ENCODE peak calls at places on chromosomes 1 and 21, in seven cellular contexts. C is adrenal gland, Q is fibroblast of mammary gland, R is brain microvascular endothelial cell, Z is upper lobe of right lung, B is BJ, X is lung. A is an unnamed sample.

GRCh38 chr1:216807696-216808095 is 84.5 kb upstream of the ESRRG start:
- DNase-seq in C (no peak), Q (no peak), R (no peak), Z (no peak), B (no peak), X (no peak), A (no peak)

GRCh38 chr1:73839922-73840321 is 358.1 kb downstream of the LRRIQ3 start:
- DNase-seq in C (no peak), Q (peak), R (peak), Z (no peak), B (no peak), X (no peak), A (peak)

GRCh38 chr1:7581754-7582264 is 189.3 kb upstream of the VAMP3 start:
- DNase-seq in C (no peak), Q (peak), R (no peak), Z (no peak), B (no peak), X (no peak), A (peak)

GRCh38 chr1:47228644-47229030 is 3.4 kb downstream of the TAL1 start:
- DNase-seq in C (no peak), Q (no peak), R (no peak), Z (no peak), B (no peak), X (no peak), A (no peak)

GRCh38 chr1:234886081-234886874 is 242.4 kb downstream of the TOMM20 start:
- DNase-seq in C (peak), Q (peak), R (no peak), Z (peak), B (peak), X (no peak), A (no peak)

GRCh38 chr1:230112131-230112701 is 45.2 kb downstream of the GALNT2 start:
- DNase-seq in C (no peak), Q (no peak), R (no peak), Z (no peak), B (no peak), X (peak), A (no peak)

GRCh38 chr1:115229016-115229415 is 109.0 kb downstream of the NGF start:
- DNase-seq in C (no peak), Q (no peak), R (no peak), Z (no peak), B (no peak), X (no peak), A (no peak)

GRCh38 chr1:37875833-37876232 is 16.4 kb upstream of the MTF1 start:
- DNase-seq in C (no peak), Q (peak), R (peak), Z (no peak), B (no peak), X (no peak), A (peak)

GRCh38 chr1:77084457-77084856 is 134.8 kb downstream of the PIGK start:
- DNase-seq in C (no peak), Q (no peak), R (no peak), Z (no peak), B (no peak), X (no peak), A (no peak)

GRCh38 chr1:30684881-30685795 is 38.2 kb downstream of the MATN1 start:
- DNase-seq in C (peak), Q (no peak), R (no peak), Z (peak), B (no peak), X (peak), A (no peak)
- TF ChIP-seq CTCF in C (no peak), Q (no peak), R (no peak), Z (no peak), B (no peak), X (no peak), A (no peak)

DNA sequence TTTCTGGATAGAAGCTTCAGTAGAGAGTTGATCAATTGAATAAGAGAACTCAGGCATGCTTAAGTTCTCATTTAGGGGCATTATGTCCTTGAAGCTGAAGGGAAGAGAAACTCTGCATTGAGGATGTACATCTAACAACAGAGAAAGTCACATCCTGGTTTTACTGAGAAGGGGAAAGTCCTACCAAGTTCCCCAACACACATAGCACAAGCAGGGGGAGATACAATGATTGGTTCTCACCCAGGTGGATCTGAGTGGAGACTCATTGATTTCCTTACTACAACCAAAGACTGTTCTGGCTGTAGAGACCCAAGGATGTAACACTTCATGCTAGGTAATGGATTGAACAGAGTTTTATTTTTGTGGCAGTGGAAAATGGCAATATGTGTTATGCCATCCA is 1.0 kb upstream of the KRTAP20-1 start:
- DNase-seq in C (no peak), Q (no peak), R (no peak), Z (no peak), B (no peak), X (no peak), A (no peak)
- H3K4me3 ChIP-seq in C (no peak), Q (no peak), R (no peak), Z (no peak), B (no peak), X (no peak), A (no peak)

GRCh38 chr21:38944903-38945302 is 139.2 kb downstream of the ETS2 start:
- DNase-seq in C (no peak), Q (no peak), R (no peak), Z (no peak), B (no peak), X (no peak), A (no peak)
- TF ChIP-seq CTCF in C (no peak), Q (no peak), R (peak), Z (no peak), B (no peak), X (no peak), A (peak)

DNA sequence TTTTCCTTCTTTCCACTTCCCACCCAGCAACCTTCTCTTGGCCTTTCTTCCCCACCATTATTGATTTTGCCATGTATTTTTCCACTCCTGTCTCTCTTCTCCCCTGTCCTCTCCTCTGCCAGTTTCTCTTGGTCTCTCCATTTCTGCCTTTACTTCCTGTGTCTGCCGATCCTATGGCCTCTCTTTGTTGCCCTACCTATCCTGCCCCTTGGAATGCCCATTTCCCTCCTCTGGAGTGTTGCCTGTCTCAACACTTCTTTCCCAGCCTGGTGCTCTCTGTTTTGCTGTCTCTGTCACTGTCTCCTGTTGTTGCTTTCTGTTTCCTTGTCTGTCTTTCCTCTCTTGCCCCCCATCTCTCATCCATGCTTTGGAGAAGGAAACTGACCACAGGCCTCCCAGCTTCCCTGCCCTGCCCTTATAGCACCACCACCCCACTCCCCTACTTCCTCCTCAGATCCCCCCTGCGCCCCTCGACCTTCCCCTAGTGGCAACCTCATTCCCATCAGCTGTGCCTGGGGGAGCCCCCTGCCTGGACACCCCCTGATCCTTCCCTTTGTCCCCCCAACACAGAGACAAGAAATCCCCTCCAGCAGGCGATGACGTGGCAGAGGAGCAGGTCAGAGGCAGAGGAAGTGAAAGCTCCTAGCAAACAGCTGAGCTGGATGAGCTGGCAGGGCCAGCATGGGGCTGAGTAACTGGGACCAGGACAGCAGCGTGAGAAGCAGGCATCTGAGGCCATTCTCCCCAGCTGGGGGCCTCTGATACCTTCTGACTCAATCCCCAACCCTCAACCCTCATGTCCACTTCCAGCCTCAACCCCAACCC is 6.6 kb upstream of the ETV3L start:
- DNase-seq in C (no peak), Q (peak), R (peak), Z (peak), B (peak), X (no peak), A (peak)
- H3K4me3 ChIP-seq in C (no peak), Q (no peak), R (no peak), Z (no peak), B (no peak), X (no peak), A (no peak)

GRCh38 chr1:71721532-71721931 is 560.8 kb downstream of the NEGR1 start:
- DNase-seq in C (no peak), Q (no peak), R (no peak), Z (no peak), B (no peak), X (no peak), A (no peak)
- TF ChIP-seq CTCF in C (no peak), Q (no peak), R (no peak), Z (no peak), B (no peak), X (no peak), A (no peak)

DNA sequence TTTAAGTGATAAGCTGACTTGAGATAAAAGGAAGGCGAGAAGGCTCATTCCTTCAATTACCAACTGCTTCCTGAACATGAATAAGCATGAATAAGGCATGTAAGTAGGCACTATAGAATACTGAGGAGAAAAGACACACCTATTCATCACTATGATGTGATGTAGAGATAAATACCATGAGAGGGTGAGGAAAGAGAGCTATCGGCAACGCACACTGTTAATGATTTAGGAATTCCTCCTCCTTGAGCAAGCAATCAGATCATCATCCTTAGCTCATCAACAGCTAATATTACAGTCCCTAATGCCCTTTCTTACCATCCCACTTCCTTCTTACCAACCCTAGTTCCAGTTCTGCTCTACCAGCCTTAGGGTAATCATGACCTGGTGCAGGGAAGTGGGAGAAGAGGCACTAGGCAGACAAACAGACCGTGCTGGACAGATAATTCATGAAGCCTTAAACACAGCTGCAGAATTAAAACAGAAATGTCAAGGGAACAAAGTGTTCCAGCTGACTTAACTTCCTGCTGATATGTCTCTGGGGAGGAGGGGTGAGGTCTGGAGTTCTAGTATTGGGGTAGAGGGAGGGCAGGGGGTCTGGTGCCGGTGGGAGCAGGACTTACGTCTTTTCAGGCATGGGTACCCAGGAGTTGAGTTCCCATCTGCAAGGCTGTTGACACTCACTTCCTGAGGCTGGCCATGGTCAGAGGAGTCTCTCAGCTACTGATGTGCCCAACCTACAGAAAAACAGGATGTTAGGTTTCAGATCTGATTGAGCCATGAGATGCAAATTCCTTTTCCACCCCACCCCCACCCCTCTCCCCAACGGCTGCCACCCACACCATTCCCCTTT is 12.7 kb upstream of the RCSD1 start:
- DNase-seq in C (no peak), Q (peak), R (peak), Z (no peak), B (no peak), X (no peak), A (peak)
- H3K4me3 ChIP-seq in C (no peak), Q (no peak), R (no peak), Z (peak), B (no peak), X (no peak), A (peak)

GRCh38 chr1:92299477-92300125 is 742 bp downstream of the RPAP2 start:
- DNase-seq in C (no peak), Q (peak), R (no peak), Z (no peak), B (no peak), X (no peak), A (peak)

GRCh38 chr1:92298213-92298572 is 594 bp downstream of the GLMN start:
- DNase-seq in C (no peak), Q (no peak), R (no peak), Z (no peak), B (no peak), X (no peak), A (peak)

GRCh38 chr1:92301021-92301420 is 2.2 kb downstream of the RPAP2 start:
- DNase-seq in C (no peak), Q (no peak), R (no peak), Z (no peak), B (no peak), X (no peak), A (no peak)

GRCh38 chr1:92298573-92299476 is at the start of the genes GLMN and RPAP2:
- DNase-seq in C (peak), Q (peak), R (peak), Z (peak), B (peak), X (peak), A (peak)
- TF ChIP-seq CTCF in C (no peak), Q (no peak), R (peak), Z (no peak), B (peak), X (no peak), A (peak)

GRCh38 chr1:51517361-51518032 is 1.6 kb downstream of the EPS15 start:
- DNase-seq in C (no peak), Q (no peak), R (no peak), Z (no peak), B (no peak), X (no peak), A (peak)

GRCh38 chr1:51515982-51516638 is 3.0 kb downstream of the EPS15 start:
- DNase-seq in C (no peak), Q (no peak), R (no peak), Z (no peak), B (no peak), X (no peak), A (no peak)

GRCh38 chr1:51514733-51515132 is 4.3 kb downstream of the EPS15 start:
- DNase-seq in C (no peak), Q (no peak), R (no peak), Z (no peak), B (no peak), X (no peak), A (no peak)

GRCh38 chr1:51516639-51517158 is 2.4 kb downstream of the EPS15 start:
- DNase-seq in C (no peak), Q (no peak), R (peak), Z (no peak), B (no peak), X (no peak), A (no peak)

GRCh38 chr1:51515312-51515960 is 3.6 kb downstream of the EPS15 start:
- DNase-seq in C (no peak), Q (no peak), R (no peak), Z (no peak), B (no peak), X (no peak), A (no peak)
- H3K4me3 ChIP-seq in C (no peak), Q (no peak), R (no peak), Z (peak), B (no peak), X (no peak), A (no peak)

DNA sequence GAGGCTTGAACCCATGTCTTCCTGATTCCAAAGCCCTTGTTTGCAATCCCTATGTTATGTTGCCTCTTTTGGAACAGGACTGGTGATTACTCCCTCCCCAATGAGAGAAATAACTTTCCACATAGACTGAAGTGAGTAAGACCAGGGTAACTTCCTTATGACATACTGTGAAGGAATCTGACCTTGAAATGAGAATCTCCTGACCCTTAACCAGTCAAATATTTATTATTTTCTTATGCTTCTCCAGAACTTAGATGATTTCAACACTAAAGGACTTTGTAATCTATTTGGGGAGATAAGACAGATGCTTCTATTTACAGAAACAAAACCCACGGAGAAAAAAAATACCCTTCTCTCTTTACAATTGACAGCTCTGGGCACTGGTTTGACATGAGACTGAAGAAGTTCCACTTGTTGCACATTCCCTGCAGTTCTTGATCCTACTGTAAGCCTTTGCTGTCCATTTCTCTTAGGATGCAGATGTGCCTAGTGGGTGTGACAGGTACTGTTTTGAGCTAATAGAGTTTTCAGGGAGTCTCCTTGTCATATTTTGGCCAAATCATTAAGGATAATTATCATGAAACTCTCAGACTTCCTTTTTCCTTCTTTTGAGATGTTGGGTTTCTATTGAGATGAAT is 3.9 kb upstream of the RPTN start:
- DNase-seq in C (no peak), Q (peak), R (peak), Z (no peak), B (peak), X (no peak), A (peak)
- TF ChIP-seq CTCF in C (no peak), Q (peak), R (peak), Z (no peak), B (no peak), X (no peak), A (no peak)

GRCh38 chr1:170067253-170067819 is 7.2 kb downstream of the KIFAP3 start:
- DNase-seq in C (no peak), Q (no peak), R (peak), Z (no peak), B (no peak), X (no peak), A (no peak)
- H3K4me3 ChIP-seq in C (no peak), Q (no peak), R (no peak), Z (no peak), B (no peak), X (no peak), A (no peak)

A was measured in choroid plexus epithelial cell.